ENCODE peak calls at places on chromosomes 6 and 20, in four cellular contexts. A, D, R and B are unnamed samples. For H3K4me1, the result is how much of the 10 kb centered on the place peaks cover.

GRCh38 chr6:167677422-167677789 is 149.3 kb upstream of the AFDN start:
- DNase-seq in A (no peak), D (no peak), R (no peak), B (no peak)

GRCh38 chr6:135498178-135498841 is 770 bp upstream of the AHI1 start:
- DNase-seq in A (no peak), D (no peak), R (peak), B (peak)

GRCh38 chr6:64998173-64998572 is 708.9 kb downstream of the EYS start:
- DNase-seq in A (no peak), D (no peak), R (no peak), B (no peak)

GRCh38 chr20:52785678-52786077 is 186.5 kb upstream of the TSHZ2 start:
- DNase-seq in A (no peak), D (no peak), R (no peak), B (no peak)

GRCh38 chr6:119479860-119480655 is 130.5 kb upstream of the MAN1A1 start:
- DNase-seq in A (no peak), D (no peak), R (no peak), B (peak)

GRCh38 chr20:37396520-37397075 is 50.7 kb downstream of the SRC start:
- DNase-seq in A (no peak), D (peak), R (no peak), B (peak)

GRCh38 chr6:128713461-128713860 is 169.5 kb upstream of the LAMA2 start:
- DNase-seq in A (no peak), D (no peak), R (no peak), B (no peak)

GRCh38 chr20:44618318-44618731 is 33.2 kb downstream of the ADA start:
- DNase-seq in A (no peak), D (no peak), R (no peak), B (no peak)

GRCh38 chr20:42889517-42889916 is 300.2 kb downstream of the PTPRT start:
- DNase-seq in A (no peak), D (no peak), R (no peak), B (no peak)

GRCh38 chr20:36141310-36141709 is 13.2 kb upstream of the EPB41L1 start:
- DNase-seq in A (no peak), D (no peak), R (no peak), B (no peak)

GRCh38 chr20:22368235-22368634 is 216.1 kb downstream of the FOXA2 start:
- DNase-seq in A (no peak), D (no peak), R (no peak), B (no peak)

GRCh38 chr6:150752409-150752808 is 113.1 kb upstream of the MTHFD1L start:
- DNase-seq in A (no peak), D (no peak), R (no peak), B (no peak)

GRCh38 chr6:150755042-150755441 is 110.5 kb upstream of the MTHFD1L start:
- DNase-seq in A (no peak), D (no peak), R (no peak), B (no peak)

GRCh38 chr6:150749091-150749670 is 116.3 kb upstream of the MTHFD1L start:
- DNase-seq in A (no peak), D (no peak), R (no peak), B (no peak)

GRCh38 chr6:150753404-150754184 is 111.9 kb upstream of the MTHFD1L start:
- DNase-seq in A (no peak), D (peak), R (no peak), B (no peak)

GRCh38 chr6:150751296-150751695 is 114.2 kb upstream of the MTHFD1L start:
- DNase-seq in A (no peak), D (no peak), R (no peak), B (no peak)
- TF ChIP-seq ATF2 in A (no peak), D (no peak), R (no peak), B (no peak)

DNA sequence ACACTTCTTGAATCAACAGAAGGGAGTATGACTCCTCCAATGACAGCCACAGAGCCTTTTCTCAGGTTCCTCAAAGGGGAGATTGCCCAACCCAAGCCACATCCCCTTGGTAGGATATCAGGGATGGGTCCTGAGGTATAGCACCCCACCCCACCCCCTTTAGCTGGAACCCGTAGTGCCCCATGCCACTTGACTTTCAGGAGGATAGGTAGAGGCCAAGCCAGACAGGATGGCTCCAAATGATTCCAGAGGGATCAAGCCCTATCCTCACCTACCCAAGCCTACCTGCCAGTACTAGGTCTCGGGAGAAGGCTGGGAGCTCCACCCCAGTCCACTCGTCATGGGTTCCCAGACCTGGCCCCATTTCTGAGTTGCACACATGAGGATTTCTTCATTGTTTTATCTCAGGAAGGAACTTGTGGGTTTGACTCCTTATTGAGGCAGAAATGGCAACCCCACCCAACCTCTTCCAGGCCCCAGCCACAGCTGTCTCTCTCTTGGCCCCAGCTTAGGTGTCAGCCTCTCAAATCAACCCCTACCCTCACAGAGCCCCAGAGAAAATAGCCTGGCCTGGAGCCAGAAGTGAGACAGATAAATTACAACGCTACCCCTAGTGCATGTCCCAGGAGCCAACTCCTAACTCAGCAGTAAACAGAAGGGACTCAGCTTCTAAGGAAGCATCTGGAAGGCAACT is 3.6 kb downstream of the CCND3 start:
- DNase-seq in A (no peak), D (no peak), R (no peak), B (peak)
- H3K4me1 ChIP-seq in A (under half), D (under half), R (under half), B (half or more)

DNA sequence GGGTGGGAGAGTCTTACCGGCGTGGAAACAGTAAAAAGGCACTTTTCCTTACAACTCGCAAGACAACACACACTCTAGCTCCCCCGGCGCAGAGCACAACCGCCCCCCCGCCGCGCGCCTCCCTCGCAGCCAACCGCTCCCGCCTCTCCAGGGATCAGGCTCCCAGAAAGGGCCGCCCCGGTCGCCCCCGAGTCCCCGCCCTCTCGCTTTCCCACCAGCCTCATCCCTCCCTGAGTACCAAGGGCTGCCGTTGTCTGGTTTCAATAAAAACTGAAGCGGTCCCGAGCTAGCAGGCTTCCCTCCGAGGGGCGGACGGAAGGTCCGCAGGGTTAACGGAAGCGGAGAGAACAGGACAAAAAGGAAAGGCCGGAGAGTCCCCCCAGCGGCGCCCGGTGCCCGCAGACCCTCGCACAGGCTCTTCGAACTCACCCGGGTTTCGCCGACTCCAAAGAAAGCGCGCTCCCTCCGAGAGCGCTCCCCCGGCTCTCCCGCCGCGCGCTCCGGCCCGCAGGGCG is 772 bp downstream of the ELOVL5 start:
- DNase-seq in A (no peak), D (no peak), R (peak), B (peak)
- TF ChIP-seq ATF2 in A (no peak), D (no peak), R (peak), B (no peak)

GRCh38 chr20:62923669-62924566 is 2.4 kb downstream of the DIDO1 start:
- DNase-seq in A (no peak), D (no peak), R (peak), B (no peak)

GRCh38 chr20:62920039-62920645 is 6.2 kb downstream of the DIDO1 start:
- DNase-seq in A (no peak), D (no peak), R (no peak), B (no peak)

GRCh38 chr20:62924567-62925419 is 1.5 kb downstream of the DIDO1 start:
- DNase-seq in A (no peak), D (no peak), R (peak), B (no peak)

GRCh38 chr20:62921119-62921687 is 5.1 kb downstream of the DIDO1 start:
- DNase-seq in A (no peak), D (no peak), R (peak), B (peak)

GRCh38 chr20:62922451-62922921 is 3.8 kb downstream of the DIDO1 start:
- DNase-seq in A (no peak), D (no peak), R (no peak), B (no peak)
- H3K4me1 ChIP-seq in A (half or more), D (under half), R (half or more), B (under half)

GRCh38 chr20:19427913-19428800 is 215.7 kb downstream of the SLC24A3 start:
- DNase-seq in A (no peak), D (no peak), R (no peak), B (no peak)
- TF ChIP-seq ATF2 in A (no peak), D (no peak), R (no peak), B (no peak)

GRCh38 chr6:148495029-148495428 is 152.4 kb downstream of the SASH1 start:
- DNase-seq in A (no peak), D (no peak), R (no peak), B (no peak)
- H3K4me1 ChIP-seq in A (under half), D (under half), R (under half), B (under half)